ENCODE peak calls at places on chromosomes 3 and 15, in nine cellular contexts. I is mesendoderm, E is cardiac muscle cell, D is SJCRH30, Y is AG04450, Q is body of pancreas, T is ovary, X is esophagus squamous epithelium, P is heart right ventricle. L is an unnamed sample.

GRCh38 chr3:50503947-50504346 is 513 bp upstream of the CACNA2D2 start:
- DNase-seq in I (peak; percentile 45), E (no peak), D (no peak), Y (no peak), Q (no peak), T (no peak), X (no peak), P (no peak), L (no peak)

GRCh38 chr3:159765025-159765859 is 223.4 kb upstream of the IL12A start:
- DNase-seq in I (peak; percentile 92), E (peak; percentile 94), D (peak; percentile 83), Y (peak; percentile 87), Q (peak; percentile 26), T (peak; percentile 70), X (no peak), P (peak; percentile 69), L (peak; percentile 62)

GRCh38 chr3:145557405-145557804 is 603.6 kb downstream of the PLOD2 start:
- DNase-seq in I (peak; percentile 86), E (peak; percentile 5), D (peak; percentile 20), Y (no peak), Q (no peak), T (no peak), X (no peak), P (no peak), L (no peak)

GRCh38 chr3:116663161-116663885 is 46.3 kb upstream of the TUSC7 start:
- DNase-seq in I (peak; percentile 7), E (no peak), D (no peak), Y (no peak), Q (no peak), T (no peak), X (no peak), P (no peak), L (no peak)

GRCh38 chr3:58526124-58526957 is 10.6 kb downstream of the ACOX2 start:
- DNase-seq in I (peak; percentile 81), E (peak; percentile 94), D (peak; percentile 39), Y (peak; percentile 72), Q (no peak), T (no peak), X (no peak), P (no peak), L (no peak)

GRCh38 chr15:69860316-69860715 is 237.4 kb downstream of the TLE3 start:
- DNase-seq in I (no peak), E (no peak), D (peak; percentile 26), Y (no peak), Q (no peak), T (no peak), X (no peak), P (no peak), L (no peak)

GRCh38 chr3:153625506-153625905 is 463.5 kb downstream of the RAP2B start:
- DNase-seq in I (no peak), E (peak; percentile 6), D (no peak), Y (no peak), Q (no peak), T (no peak), X (no peak), P (no peak), L (no peak)

GRCh38 chr15:63950911-63951481 is 95.3 kb downstream of the DAPK2 start:
- DNase-seq in I (no peak), E (peak; percentile 50), D (no peak), Y (peak; percentile 48), Q (no peak), T (no peak), X (no peak), P (no peak), L (no peak)

GRCh38 chr3:125025647-125026046 is 30.1 kb downstream of the HEG1 start:
- DNase-seq in I (no peak), E (no peak), D (no peak), Y (no peak), Q (no peak), T (no peak), X (no peak), P (no peak), L (no peak)

GRCh38 chr3:125024817-125025216 is 31.0 kb downstream of the HEG1 start:
- DNase-seq in I (no peak), E (no peak), D (no peak), Y (no peak), Q (no peak), T (no peak), X (no peak), P (peak; percentile 53), L (peak; percentile 6)

GRCh38 chr3:125019271-125019670 is 36.5 kb downstream of the HEG1 start:
- DNase-seq in I (no peak), E (no peak), D (no peak), Y (no peak), Q (no peak), T (no peak), X (no peak), P (no peak), L (no peak)

GRCh38 chr3:125023833-125024560 is 31.8 kb downstream of the HEG1 start:
- DNase-seq in I (no peak), E (no peak), D (no peak), Y (no peak), Q (no peak), T (no peak), X (no peak), P (no peak), L (no peak)

GRCh38 chr3:125022186-125022585 is 33.6 kb downstream of the HEG1 start:
- DNase-seq in I (no peak), E (no peak), D (no peak), Y (no peak), Q (no peak), T (no peak), X (no peak), P (no peak), L (no peak)
- H3K27ac ChIP-seq in I (no peak overlapping the region), E (peak overlapping the region; percentile 26), D (no peak overlapping the region), Y (no peak overlapping the region), Q (no peak overlapping the region), T (no peak overlapping the region), X (no peak overlapping the region), P (no peak overlapping the region), L (no peak overlapping the region)

GRCh38 chr3:13073042-13073906 is at the start of gene IQSEC1:
- DNase-seq in I (peak; percentile 78), E (peak; percentile 23), D (no peak), Y (no peak), Q (no peak), T (peak; percentile 35), X (no peak), P (peak; percentile 69), L (peak; percentile 73)

GRCh38 chr3:13070622-13071021 is 2.6 kb downstream of the IQSEC1 start:
- DNase-seq in I (no peak), E (no peak), D (no peak), Y (no peak), Q (no peak), T (no peak), X (no peak), P (no peak), L (no peak)

GRCh38 chr3:13071695-13072094 is 1.5 kb downstream of the IQSEC1 start:
- DNase-seq in I (no peak), E (no peak), D (no peak), Y (no peak), Q (no peak), T (no peak), X (no peak), P (no peak), L (no peak)

GRCh38 chr3:13073976-13074375 is 747 bp upstream of the IQSEC1 start:
- DNase-seq in I (peak; percentile 29), E (peak; percentile 19), D (no peak), Y (no peak), Q (no peak), T (no peak), X (no peak), P (no peak), L (no peak)

GRCh38 chr3:13072239-13073041 is 789 bp downstream of the IQSEC1 start:
- DNase-seq in I (peak; percentile 82), E (no peak), D (peak; percentile 54), Y (no peak), Q (no peak), T (no peak), X (no peak), P (peak; percentile 70), L (peak; percentile 11)
- H3K27ac ChIP-seq in I (no peak overlapping the region), E (no peak overlapping the region), D (no peak overlapping the region), Y (no peak overlapping the region), Q (no peak overlapping the region), T (no peak overlapping the region), X (no peak overlapping the region), P (no peak overlapping the region), L (peak overlapping the region; percentile 82)

GRCh38 chr3:49112262-49112661 is 7.7 kb upstream of the QARS1 start:
- DNase-seq in I (no peak), E (no peak), D (no peak), Y (no peak), Q (no peak), T (no peak), X (no peak), P (no peak), L (no peak)

GRCh38 chr3:49108346-49108745 is 3.8 kb upstream of the QARS1 start:
- DNase-seq in I (no peak), E (no peak), D (no peak), Y (no peak), Q (no peak), T (no peak), X (no peak), P (no peak), L (no peak)

GRCh38 chr3:49110780-49111179 is 6.2 kb upstream of the QARS1 start:
- DNase-seq in I (no peak), E (no peak), D (no peak), Y (no peak), Q (no peak), T (no peak), X (no peak), P (no peak), L (no peak)

DNA sequence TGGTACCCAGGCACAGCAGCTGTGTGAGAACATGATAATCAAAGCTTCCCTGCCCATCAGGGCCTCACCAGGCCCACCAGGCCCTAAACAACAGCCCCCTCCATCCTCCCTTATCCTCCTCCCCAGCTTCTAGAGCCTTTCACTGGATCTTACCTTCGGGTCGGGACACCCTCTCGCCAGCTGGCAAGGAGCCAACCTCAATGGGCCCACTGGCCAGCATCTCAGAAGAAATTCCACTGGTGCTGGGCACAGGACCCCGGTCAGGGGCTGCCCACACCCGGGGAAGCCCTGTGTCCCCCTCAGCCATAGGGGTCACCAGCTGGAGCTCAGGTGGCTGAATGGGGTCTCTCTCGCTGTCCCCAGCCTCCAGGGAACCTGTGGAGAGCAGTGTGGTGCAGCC is 6.8 kb upstream of the QARS1 start:
- DNase-seq in I (no peak), E (no peak), D (no peak), Y (no peak), Q (no peak), T (no peak), X (no peak), P (no peak), L (no peak)
- H3K27ac ChIP-seq in I (no peak overlapping the region), E (no peak overlapping the region), D (no peak overlapping the region), Y (no peak overlapping the region), Q (no peak overlapping the region), T (no peak overlapping the region), X (no peak overlapping the region), P (no peak overlapping the region), L (no peak overlapping the region)

DNA sequence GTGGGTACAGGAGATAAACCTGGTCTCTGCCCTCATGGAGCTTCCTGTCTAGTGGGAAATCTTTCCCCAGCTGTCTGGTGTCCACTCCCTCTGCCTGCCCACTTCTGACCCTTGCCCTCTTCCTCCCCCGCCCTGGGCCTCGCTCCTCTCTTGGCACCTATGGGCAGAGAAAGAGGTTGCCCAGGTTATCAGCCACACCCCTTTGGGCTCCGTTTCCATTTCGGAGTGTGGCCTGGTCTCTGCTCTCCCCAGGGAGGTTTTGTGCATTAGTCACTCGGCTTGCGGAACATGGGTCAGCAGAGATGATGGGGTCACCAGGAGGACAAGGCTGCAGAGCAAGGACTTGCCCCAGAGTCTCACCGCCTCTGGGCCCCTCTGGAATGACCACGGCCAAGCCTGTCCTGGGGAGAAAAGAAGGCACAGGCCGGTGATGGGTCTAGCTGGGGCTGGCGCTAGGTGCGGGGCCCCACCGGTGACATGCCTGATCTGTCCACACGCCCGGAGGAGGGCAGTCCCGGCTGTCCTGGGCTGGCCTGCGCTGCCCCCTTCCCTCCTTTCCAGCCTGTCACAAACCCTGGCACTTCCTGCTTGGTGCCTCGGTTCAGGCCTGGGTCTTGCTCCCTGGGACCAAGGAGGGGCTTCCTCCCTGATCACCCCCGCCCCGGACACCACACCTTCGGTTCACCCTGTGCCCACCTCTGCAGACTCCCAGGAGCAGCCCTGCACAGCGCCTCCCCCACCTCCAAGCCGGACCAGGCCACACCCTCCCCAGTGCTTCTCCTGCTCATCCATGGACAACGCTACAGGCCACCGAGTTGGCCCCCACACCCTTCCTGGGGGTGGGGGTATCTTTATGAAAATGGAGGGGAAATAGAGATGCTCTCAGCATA is 35.6 kb upstream of the MUC4 start:
- DNase-seq in I (no peak), E (peak; percentile 73), D (no peak), Y (no peak), Q (no peak), T (no peak), X (no peak), P (no peak), L (no peak)
- H3K27ac ChIP-seq in I (no peak overlapping the region), E (no peak overlapping the region), D (no peak overlapping the region), Y (no peak overlapping the region), Q (no peak overlapping the region), T (no peak overlapping the region), X (no peak overlapping the region), P (no peak overlapping the region), L (no peak overlapping the region)